ENCODE peak calls at places on chromosomes 13 and 19, in ten cellular contexts. F is hypothalamus; O is activated CD8-positive, alpha-beta memory T cell treated with anti-CD3 and anti-CD28 coated beads, Interleukin-2, amount 50 U/mL, for 4 hours; Z is D341Med; C is mesendoderm; L is stimulated activated CD8-positive, alpha-beta memory T cell treated with anti-CD3 and anti-CD28 coated beads, Interleukin-7, amount 100 ng/mL, for 1 hour; N is smooth muscle cell of the brain vasculature; Q is omental fat pad; S is A549; Y is AG09319. X is an unnamed sample.

GRCh38 chr19:2634228-2634951 is 68.1 kb downstream of the GNG7 start:
- DNase-seq in F (no peak), O (no peak), Z (no peak), C (no peak), L (no peak), N (no peak), Q (no peak), S (no peak), Y (no peak), X (no peak)

GRCh38 chr19:11496391-11497163 is 9.1 kb downstream of the ZNF653 start:
- DNase-seq in F (no peak), O (peak), Z (peak), C (peak), L (peak), N (peak), Q (peak), S (peak), Y (peak), X (peak)

GRCh38 chr13:60482012-60482411 is 85.0 kb downstream of the TDRD3 start:
- DNase-seq in F (no peak), O (no peak), Z (no peak), C (peak), L (no peak), N (no peak), Q (no peak), S (no peak), Y (no peak), X (no peak)

GRCh38 chr19:16367269-16367683 is 42.6 kb downstream of the KLF2 start:
- DNase-seq in F (no peak), O (no peak), Z (no peak), C (no peak), L (no peak), N (no peak), Q (no peak), S (no peak), Y (no peak), X (peak)

GRCh38 chr13:32125746-32126145 is 94.2 kb downstream of the FRY start:
- DNase-seq in F (no peak), O (no peak), Z (no peak), C (no peak), L (no peak), N (no peak), Q (no peak), S (no peak), Y (no peak), X (no peak)

GRCh38 chr13:50845211-50845610 is 1.7 kb upstream of the DLEU7 start:
- DNase-seq in F (no peak), O (no peak), Z (no peak), C (no peak), L (no peak), N (peak), Q (no peak), S (no peak), Y (no peak), X (no peak)

GRCh38 chr13:113853518-113854237 is 10.2 kb downstream of the GAS6 start:
- DNase-seq in F (no peak), O (peak), Z (peak), C (no peak), L (no peak), N (no peak), Q (peak), S (no peak), Y (no peak), X (peak)

GRCh38 chr13:44050450-44051063 is 170.9 kb downstream of the LACC1 start:
- DNase-seq in F (no peak), O (no peak), Z (peak), C (no peak), L (no peak), N (no peak), Q (no peak), S (no peak), Y (peak), X (no peak)

GRCh38 chr19:2428027-2428690 is 773 bp upstream of the TIMM13 start:
- DNase-seq in F (no peak), O (no peak), Z (no peak), C (peak), L (no peak), N (no peak), Q (no peak), S (no peak), Y (no peak), X (no peak)

GRCh38 chr13:112066624-112067004 is 335 bp upstream of the SOX1 start:
- DNase-seq in F (peak), O (peak), Z (no peak), C (peak), L (peak), N (no peak), Q (no peak), S (no peak), Y (no peak), X (peak)

GRCh38 chr19:1807695-1808394 is 4.2 kb downstream of the ATP8B3 start:
- DNase-seq in F (no peak), O (no peak), Z (no peak), C (no peak), L (no peak), N (no peak), Q (no peak), S (no peak), Y (no peak), X (peak)

GRCh38 chr19:16026756-16027155 is 49.5 kb upstream of the TPM4 start:
- DNase-seq in F (no peak), O (no peak), Z (peak), C (no peak), L (no peak), N (no peak), Q (no peak), S (no peak), Y (no peak), X (no peak)

GRCh38 chr19:32691291-32691951 is at the start of gene NUDT19:
- DNase-seq in F (peak), O (peak), Z (peak), C (no peak), L (peak), N (peak), Q (peak), S (peak), Y (peak), X (peak)

GRCh38 chr13:28492527-28493367 is 2.2 kb downstream of the FLT1 start:
- DNase-seq in F (no peak), O (peak), Z (no peak), C (peak), L (no peak), N (no peak), Q (no peak), S (no peak), Y (no peak), X (no peak)

GRCh38 chr19:35352448-35353304 is 5.0 kb downstream of the FFAR1 start:
- DNase-seq in F (no peak), O (peak), Z (peak), C (peak), L (peak), N (peak), Q (peak), S (peak), Y (peak), X (peak)

GRCh38 chr19:29526730-29527499 is 1.1 kb downstream of the VSTM2B start:
- DNase-seq in F (no peak), O (no peak), Z (peak), C (peak), L (no peak), N (no peak), Q (no peak), S (no peak), Y (no peak), X (no peak)

GRCh38 chr19:6744381-6745288 is 5.2 kb downstream of the TRIP10 start:
- DNase-seq in F (no peak), O (no peak), Z (peak), C (peak), L (no peak), N (no peak), Q (no peak), S (peak), Y (peak), X (no peak)

GRCh38 chr19:46189971-46190335 is 39.6 kb upstream of the IGFL1 start:
- DNase-seq in F (no peak), O (no peak), Z (no peak), C (no peak), L (no peak), N (no peak), Q (no peak), S (no peak), Y (no peak), X (no peak)

GRCh38 chr13:33910267-33910666 is 92.3 kb downstream of the RFC3 start:
- DNase-seq in F (no peak), O (no peak), Z (no peak), C (no peak), L (no peak), N (no peak), Q (no peak), S (no peak), Y (no peak), X (no peak)

GRCh38 chr19:34128558-34129250 is 43.6 kb upstream of the LSM14A start:
- DNase-seq in F (no peak), O (no peak), Z (no peak), C (no peak), L (no peak), N (no peak), Q (no peak), S (no peak), Y (no peak), X (no peak)

GRCh38 chr19:41930926-41931592 is 2.8 kb upstream of the ERFL start:
- DNase-seq in F (no peak), O (no peak), Z (peak), C (peak), L (no peak), N (no peak), Q (no peak), S (no peak), Y (no peak), X (no peak)

GRCh38 chr19:52653161-52653560 is 15.0 kb upstream of the ZNF83 start:
- DNase-seq in F (no peak), O (no peak), Z (no peak), C (no peak), L (no peak), N (no peak), Q (no peak), S (no peak), Y (no peak), X (no peak)

GRCh38 chr13:103883152-103883551 is 816.9 kb upstream of the SLC10A2 start:
- DNase-seq in F (peak), O (no peak), Z (peak), C (peak), L (no peak), N (peak), Q (peak), S (peak), Y (peak), X (no peak)